ENCODE peak calls at places on chromosomes 3 and 15, in five cellular contexts. A is breast epithelium, R is AG10803, K is GM18507, N is EL. S is an unnamed sample.

GRCh38 chr3:54353547-54354339 is 231.4 kb downstream of the CACNA2D3 start:
- DNase-seq in A (no peak), R (no peak), N (no peak), K (no peak), S (no peak)

GRCh38 chr3:133376805-133377204 is 23.1 kb upstream of the BFSP2 start:
- DNase-seq in K (no peak), R (no peak), N (no peak), A (no peak), S (no peak)

GRCh38 chr15:73318463-73319351 is 50.1 kb downstream of the HCN4 start:
- DNase-seq in N (no peak), R (no peak), A (peak), K (peak), S (peak)

GRCh38 chr3:176663819-176664218 is 533.5 kb downstream of the TBL1XR1 start:
- DNase-seq in K (no peak), N (peak), A (no peak), R (peak), S (peak)

GRCh38 chr3:193132923-193133463 is 108.0 kb upstream of the PLAAT1 start:
- DNase-seq in K (no peak), N (peak), A (no peak), R (peak), S (no peak)

GRCh38 chr15:74036271-74037170 is 42.0 kb downstream of the PML start:
- DNase-seq in K (no peak), R (peak), A (no peak), N (peak), S (peak)

GRCh38 chr3:21551019-21551418 is 200.0 kb downstream of the ZNF385D start:
- DNase-seq in R (peak), A (no peak), K (no peak), N (peak), S (no peak)

GRCh38 chr15:37695719-37696118 is 238.7 kb upstream of the TMCO5A start:
- DNase-seq in R (peak), A (no peak), K (no peak), N (peak), S (no peak)

GRCh38 chr3:138863776-138864113 is 29.0 kb upstream of the PIK3CB start:
- DNase-seq in A (no peak), R (no peak), N (no peak), K (no peak), S (no peak)

GRCh38 chr3:105195260-105195659 is 171.4 kb upstream of the ALCAM start:
- DNase-seq in R (peak), A (no peak), K (no peak), N (peak), S (no peak)

GRCh38 chr15:70399204-70399603 is 301.5 kb upstream of the TLE3 start:
- DNase-seq in A (no peak), N (no peak), R (no peak), K (no peak), S (no peak)

GRCh38 chr3:12449889-12450682 is 34.2 kb upstream of the TSEN2 start:
- DNase-seq in R (no peak), K (no peak), A (no peak), N (no peak), S (no peak)

GRCh38 chr3:28308196-28308595 is 40.3 kb upstream of the ZCWPW2 start:
- DNase-seq in A (no peak), R (no peak), N (no peak), K (no peak), S (no peak)